ENCODE peak calls at places on chromosomes 1 and 21, in ten cellular contexts. One of them, this sample, is unnamed.
A peak's percentile ranks its signal among the peaks of the same experiment; 100 is the strongest.

GRCh38 chr1:60963167-60963909 is 119.0 kb upstream of the NFIA start:
- DNase-seq in GM04504: no peak
- DNase-seq in naive thymus-derived CD8-positive, alpha-beta T cell: no peak
- DNase-seq in NCI-H2171 treated with DMSO at 0.1 percent for 48 hours: no peak
- DNase-seq in adrenal gland: no peak
- DNase-seq in neuronal stem cell: no peak
- DNase-seq in activated CD4-positive, CD25-positive, alpha-beta regulatory T cell treated with anti-CD3 and anti-CD28 coated beads, Interleukin-2, amount 50 U/mL, for 16 hours: no peak
- DNase-seq in amygdala: no peak
- DNase-seq in neural progenitor cell: no peak
- DNase-seq in EH: no peak
- DNase-seq in this sample: no peak

GRCh38 chr1:114075546-114076249 is 78.0 kb downstream of the SYT6 start:
- DNase-seq in naive thymus-derived CD8-positive, alpha-beta T cell: no peak
- DNase-seq in GM04504: no peak
- DNase-seq in NCI-H2171 treated with DMSO at 0.1 percent for 48 hours: peak; percentile 41
- DNase-seq in activated CD4-positive, CD25-positive, alpha-beta regulatory T cell treated with anti-CD3 and anti-CD28 coated beads, Interleukin-2, amount 50 U/mL, for 16 hours: no peak
- DNase-seq in neural progenitor cell: peak; percentile 18
- DNase-seq in adrenal gland: no peak
- DNase-seq in EH: no peak
- DNase-seq in amygdala: no peak
- DNase-seq in neuronal stem cell: no peak
- DNase-seq in this sample: no peak

GRCh38 chr1:10796029-10796944 is at the start of gene CASZ1:
- DNase-seq in EH: peak; percentile 86
- DNase-seq in neuronal stem cell: peak; percentile 93
- DNase-seq in neural progenitor cell: peak; percentile 95
- DNase-seq in amygdala: peak; percentile 59
- DNase-seq in activated CD4-positive, CD25-positive, alpha-beta regulatory T cell treated with anti-CD3 and anti-CD28 coated beads, Interleukin-2, amount 50 U/mL, for 16 hours: no peak
- DNase-seq in GM04504: peak; percentile 68
- DNase-seq in adrenal gland: peak; percentile 82
- DNase-seq in naive thymus-derived CD8-positive, alpha-beta T cell: no peak
- DNase-seq in NCI-H2171 treated with DMSO at 0.1 percent for 48 hours: peak; percentile 94
- DNase-seq in this sample: peak; percentile 92

GRCh38 chr1:20726107-20726911 is 6.2 kb downstream of the SH2D5 start:
- DNase-seq in activated CD4-positive, CD25-positive, alpha-beta regulatory T cell treated with anti-CD3 and anti-CD28 coated beads, Interleukin-2, amount 50 U/mL, for 16 hours: no peak
- DNase-seq in EH: no peak
- DNase-seq in NCI-H2171 treated with DMSO at 0.1 percent for 48 hours: peak; percentile 49
- DNase-seq in adrenal gland: peak; percentile 12
- DNase-seq in neuronal stem cell: no peak
- DNase-seq in naive thymus-derived CD8-positive, alpha-beta T cell: no peak
- DNase-seq in neural progenitor cell: no peak
- DNase-seq in GM04504: no peak
- DNase-seq in amygdala: no peak
- DNase-seq in this sample: no peak

GRCh38 chr21:39676054-39676771 is 63.5 kb downstream of the B3GALT5 start:
- DNase-seq in neuronal stem cell: no peak
- DNase-seq in activated CD4-positive, CD25-positive, alpha-beta regulatory T cell treated with anti-CD3 and anti-CD28 coated beads, Interleukin-2, amount 50 U/mL, for 16 hours: no peak
- DNase-seq in adrenal gland: no peak
- DNase-seq in NCI-H2171 treated with DMSO at 0.1 percent for 48 hours: peak; percentile 92
- DNase-seq in amygdala: no peak
- DNase-seq in neural progenitor cell: peak; percentile 32
- DNase-seq in naive thymus-derived CD8-positive, alpha-beta T cell: no peak
- DNase-seq in EH: no peak
- DNase-seq in GM04504: no peak
- DNase-seq in this sample: peak; percentile 34

GRCh38 chr1:6343506-6344405 is 49.8 kb downstream of the ACOT7 start:
- DNase-seq in naive thymus-derived CD8-positive, alpha-beta T cell: peak; percentile 53
- DNase-seq in NCI-H2171 treated with DMSO at 0.1 percent for 48 hours: peak; percentile 79
- DNase-seq in GM04504: peak; percentile 61
- DNase-seq in activated CD4-positive, CD25-positive, alpha-beta regulatory T cell treated with anti-CD3 and anti-CD28 coated beads, Interleukin-2, amount 50 U/mL, for 16 hours: no peak
- DNase-seq in neuronal stem cell: peak; percentile 80
- DNase-seq in neural progenitor cell: peak; percentile 91
- DNase-seq in adrenal gland: peak; percentile 61
- DNase-seq in EH: peak; percentile 83
- DNase-seq in amygdala: peak; percentile 40
- DNase-seq in this sample: peak; percentile 91

GRCh38 chr1:201666645-201667044 is 127.7 kb downstream of the NAV1 start:
- DNase-seq in NCI-H2171 treated with DMSO at 0.1 percent for 48 hours: no peak
- DNase-seq in adrenal gland: no peak
- DNase-seq in GM04504: no peak
- DNase-seq in neural progenitor cell: no peak
- DNase-seq in neuronal stem cell: no peak
- DNase-seq in EH: no peak
- DNase-seq in naive thymus-derived CD8-positive, alpha-beta T cell: no peak
- DNase-seq in amygdala: no peak
- DNase-seq in activated CD4-positive, CD25-positive, alpha-beta regulatory T cell treated with anti-CD3 and anti-CD28 coated beads, Interleukin-2, amount 50 U/mL, for 16 hours: no peak
- DNase-seq in this sample: no peak

GRCh38 chr1:35111106-35111505 is 31.9 kb downstream of the ZMYM1 start:
- DNase-seq in activated CD4-positive, CD25-positive, alpha-beta regulatory T cell treated with anti-CD3 and anti-CD28 coated beads, Interleukin-2, amount 50 U/mL, for 16 hours: no peak
- DNase-seq in neuronal stem cell: no peak
- DNase-seq in EH: peak; percentile 78
- DNase-seq in GM04504: peak; percentile 24
- DNase-seq in neural progenitor cell: no peak
- DNase-seq in naive thymus-derived CD8-positive, alpha-beta T cell: no peak
- DNase-seq in adrenal gland: no peak
- DNase-seq in NCI-H2171 treated with DMSO at 0.1 percent for 48 hours: no peak
- DNase-seq in amygdala: no peak
- DNase-seq in this sample: peak; percentile 34

GRCh38 chr1:214445846-214446614 is 105.4 kb downstream of the PTPN14 start:
- DNase-seq in adrenal gland: no peak
- DNase-seq in amygdala: no peak
- DNase-seq in NCI-H2171 treated with DMSO at 0.1 percent for 48 hours: peak; percentile 58
- DNase-seq in naive thymus-derived CD8-positive, alpha-beta T cell: no peak
- DNase-seq in neural progenitor cell: no peak
- DNase-seq in neuronal stem cell: no peak
- DNase-seq in GM04504: peak; percentile 95
- DNase-seq in EH: peak; percentile 97
- DNase-seq in activated CD4-positive, CD25-positive, alpha-beta regulatory T cell treated with anti-CD3 and anti-CD28 coated beads, Interleukin-2, amount 50 U/mL, for 16 hours: no peak
- DNase-seq in this sample: peak; percentile 71

GRCh38 chr21:42006765-42007164 is 3.4 kb downstream of the ZBTB21 start:
- DNase-seq in neuronal stem cell: no peak
- DNase-seq in amygdala: no peak
- DNase-seq in naive thymus-derived CD8-positive, alpha-beta T cell: no peak
- DNase-seq in EH: peak; percentile 15
- DNase-seq in adrenal gland: no peak
- DNase-seq in activated CD4-positive, CD25-positive, alpha-beta regulatory T cell treated with anti-CD3 and anti-CD28 coated beads, Interleukin-2, amount 50 U/mL, for 16 hours: no peak
- DNase-seq in GM04504: no peak
- DNase-seq in neural progenitor cell: no peak
- DNase-seq in NCI-H2171 treated with DMSO at 0.1 percent for 48 hours: no peak
- DNase-seq in this sample: no peak

GRCh38 chr1:1358433-1359201 is at the start of gene MXRA8:
- DNase-seq in GM04504: peak; percentile 84
- DNase-seq in neuronal stem cell: no peak
- DNase-seq in naive thymus-derived CD8-positive, alpha-beta T cell: no peak
- DNase-seq in amygdala: peak; percentile 37
- DNase-seq in EH: peak; percentile 94
- DNase-seq in neural progenitor cell: peak; percentile 63
- DNase-seq in NCI-H2171 treated with DMSO at 0.1 percent for 48 hours: no peak
- DNase-seq in activated CD4-positive, CD25-positive, alpha-beta regulatory T cell treated with anti-CD3 and anti-CD28 coated beads, Interleukin-2, amount 50 U/mL, for 16 hours: no peak
- DNase-seq in adrenal gland: peak; percentile 44
- DNase-seq in this sample: no peak

GRCh38 chr1:3778590-3779264 is 6.2 kb downstream of the SMIM1 start:
- DNase-seq in NCI-H2171 treated with DMSO at 0.1 percent for 48 hours: peak; percentile 64
- DNase-seq in neuronal stem cell: no peak
- DNase-seq in adrenal gland: no peak
- DNase-seq in neural progenitor cell: no peak
- DNase-seq in GM04504: no peak
- DNase-seq in EH: no peak
- DNase-seq in naive thymus-derived CD8-positive, alpha-beta T cell: no peak
- DNase-seq in amygdala: no peak
- DNase-seq in activated CD4-positive, CD25-positive, alpha-beta regulatory T cell treated with anti-CD3 and anti-CD28 coated beads, Interleukin-2, amount 50 U/mL, for 16 hours: no peak
- DNase-seq in this sample: no peak

GRCh38 chr1:19424651-19425570 is 60.4 kb downstream of the CAPZB start:
- DNase-seq in amygdala: peak; percentile 33
- DNase-seq in naive thymus-derived CD8-positive, alpha-beta T cell: no peak
- DNase-seq in activated CD4-positive, CD25-positive, alpha-beta regulatory T cell treated with anti-CD3 and anti-CD28 coated beads, Interleukin-2, amount 50 U/mL, for 16 hours: no peak
- DNase-seq in neuronal stem cell: no peak
- DNase-seq in EH: no peak
- DNase-seq in NCI-H2171 treated with DMSO at 0.1 percent for 48 hours: no peak
- DNase-seq in GM04504: no peak
- DNase-seq in neural progenitor cell: no peak
- DNase-seq in adrenal gland: no peak
- DNase-seq in this sample: no peak

GRCh38 chr21:39863111-39863510 is 4.1 kb upstream of the PCP4 start:
- DNase-seq in GM04504: no peak
- DNase-seq in neuronal stem cell: no peak
- DNase-seq in EH: no peak
- DNase-seq in naive thymus-derived CD8-positive, alpha-beta T cell: no peak
- DNase-seq in amygdala: no peak
- DNase-seq in neural progenitor cell: no peak
- DNase-seq in NCI-H2171 treated with DMSO at 0.1 percent for 48 hours: peak; percentile 12
- DNase-seq in activated CD4-positive, CD25-positive, alpha-beta regulatory T cell treated with anti-CD3 and anti-CD28 coated beads, Interleukin-2, amount 50 U/mL, for 16 hours: no peak
- DNase-seq in adrenal gland: no peak
- DNase-seq in this sample: no peak

GRCh38 chr1:8259498-8260290 is 58.2 kb upstream of the SLC45A1 start:
- DNase-seq in GM04504: no peak
- DNase-seq in NCI-H2171 treated with DMSO at 0.1 percent for 48 hours: no peak
- DNase-seq in amygdala: no peak
- DNase-seq in neural progenitor cell: no peak
- DNase-seq in naive thymus-derived CD8-positive, alpha-beta T cell: no peak
- DNase-seq in neuronal stem cell: no peak
- DNase-seq in activated CD4-positive, CD25-positive, alpha-beta regulatory T cell treated with anti-CD3 and anti-CD28 coated beads, Interleukin-2, amount 50 U/mL, for 16 hours: no peak
- DNase-seq in EH: peak; percentile 78
- DNase-seq in adrenal gland: peak; percentile 43
- DNase-seq in this sample: peak; percentile 48

GRCh38 chr1:20584890-20585289 is 4.0 kb upstream of the CDA start:
- DNase-seq in amygdala: no peak
- DNase-seq in naive thymus-derived CD8-positive, alpha-beta T cell: no peak
- DNase-seq in neural progenitor cell: no peak
- DNase-seq in adrenal gland: no peak
- DNase-seq in EH: no peak
- DNase-seq in activated CD4-positive, CD25-positive, alpha-beta regulatory T cell treated with anti-CD3 and anti-CD28 coated beads, Interleukin-2, amount 50 U/mL, for 16 hours: no peak
- DNase-seq in GM04504: no peak
- DNase-seq in neuronal stem cell: no peak
- DNase-seq in NCI-H2171 treated with DMSO at 0.1 percent for 48 hours: no peak
- DNase-seq in this sample: no peak

GRCh38 chr1:65195495-65196417 is 47.8 kb downstream of the AK4 start:
- DNase-seq in NCI-H2171 treated with DMSO at 0.1 percent for 48 hours: peak; percentile 78
- DNase-seq in neuronal stem cell: no peak
- DNase-seq in neural progenitor cell: no peak
- DNase-seq in amygdala: peak; percentile 18
- DNase-seq in adrenal gland: no peak
- DNase-seq in GM04504: no peak
- DNase-seq in activated CD4-positive, CD25-positive, alpha-beta regulatory T cell treated with anti-CD3 and anti-CD28 coated beads, Interleukin-2, amount 50 U/mL, for 16 hours: no peak
- DNase-seq in naive thymus-derived CD8-positive, alpha-beta T cell: no peak
- DNase-seq in EH: peak; percentile 37
- DNase-seq in this sample: no peak

This sample was measured in RWPE1.